ENCODE peak calls at places on chromosomes 12 and 14, in four cellular contexts. T is osteoblast, H is GM10248, J is cardiac fibroblast. L is an unnamed sample.

GRCh38 chr12:45130881-45131281 is 80.0 kb upstream of the DBX2 start:
- DNase-seq in H (peak; percentile 55), T (peak; percentile 84), J (peak; percentile 77), L (no peak)

GRCh38 chr12:42969357-42969756 is 379.8 kb upstream of the PRICKLE1 start:
- DNase-seq in J (peak; percentile 45), H (no peak), T (no peak), L (no peak)

GRCh38 chr12:14810953-14811483 is 3.0 kb downstream of the SMCO3 start:
- DNase-seq in T (peak; percentile 10), H (no peak), J (peak; percentile 55), L (no peak)

GRCh38 chr14:69312608-69313007 is 52.6 kb downstream of the GALNT16 start:
- DNase-seq in H (no peak), T (no peak), J (no peak), L (no peak)

GRCh38 chr14:52351561-52352491 is 37.7 kb downstream of the PTGER2 start:
- DNase-seq in T (no peak), J (peak; percentile 67), H (no peak), L (no peak)

GRCh38 chr12:122987086-122987951 is 6.8 kb downstream of the ARL6IP4 start:
- DNase-seq in T (peak; percentile 79), H (no peak), J (no peak), L (no peak)

GRCh38 chr12:76055393-76055792 is 23.8 kb upstream of the PHLDA1 start:
- DNase-seq in H (no peak), T (no peak), J (no peak), L (no peak)

GRCh38 chr14:94474581-94475031 is 1.4 kb downstream of the SERPINA9 start:
- DNase-seq in T (peak; percentile 83), J (peak; percentile 25), H (no peak), L (no peak)

GRCh38 chr14:104956290-104956890 is 21.8 kb downstream of the AHNAK2 start:
- DNase-seq in H (no peak), T (peak; percentile 22), J (no peak), L (no peak)

GRCh38 chr12:93365616-93366015 is 12.1 kb upstream of the NUDT4 start:
- DNase-seq in T (no peak), J (no peak), H (no peak), L (no peak)

GRCh38 chr12:131454418-131455217 is 256.3 kb upstream of the SFSWAP start:
- DNase-seq in J (no peak), T (no peak), H (peak; percentile 69), L (peak; percentile 54)

GRCh38 chr12:105882404-105882803 is 256.4 kb downstream of the NUAK1 start:
- DNase-seq in H (no peak), J (peak; percentile 14), T (no peak), L (no peak)

GRCh38 chr14:23141706-23142467 is 22.8 kb upstream of the CEBPE start:
- DNase-seq in J (peak; percentile 12), T (peak; percentile 80), H (no peak), L (peak; percentile 77)

DNA sequence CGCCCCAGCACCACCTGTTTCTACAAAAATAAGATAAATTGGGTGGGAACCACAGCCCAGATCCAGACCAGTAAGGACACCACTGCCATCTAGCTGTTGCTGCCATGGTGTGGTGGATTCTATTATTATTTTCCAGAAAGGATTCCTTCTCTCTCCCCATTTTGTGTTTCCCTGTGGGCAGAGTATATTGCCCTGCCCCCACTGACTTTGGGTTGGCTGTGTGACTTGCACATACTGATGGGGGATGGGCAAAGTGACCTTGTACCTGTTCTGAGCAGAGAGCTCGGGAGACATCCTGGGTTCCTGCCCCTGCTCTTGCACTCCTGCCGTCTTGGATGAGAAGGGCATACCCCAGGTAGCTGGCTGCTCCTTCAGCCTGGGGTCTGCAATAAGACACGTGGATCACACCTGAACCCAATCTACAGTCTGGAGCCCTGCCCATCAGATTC is 24.3 kb downstream of the MOAP1 start:
- DNase-seq in J (peak; percentile 25), T (peak; percentile 53), H (no peak), L (no peak)
- TF ChIP-seq CTCF in J (peak; percentile 56), T (peak; percentile 46), H (peak; percentile 26), L (no peak)

GRCh38 chr14:35959835-35960234 is 133.7 kb downstream of the BRMS1L start:
- DNase-seq in H (no peak), T (no peak), J (peak; percentile 1), L (no peak)
- TF ChIP-seq CTCF in H (peak; percentile 6), T (no peak), J (no peak), L (no peak)

GRCh38 chr12:112523856-112524255 is 105.1 kb downstream of the PTPN11 start:
- DNase-seq in H (no peak), T (no peak), J (no peak), L (no peak)

GRCh38 chr12:112527082-112527481 is 108.3 kb downstream of the PTPN11 start:
- DNase-seq in H (no peak), J (no peak), T (no peak), L (no peak)

GRCh38 chr12:112524269-112524668 is 105.5 kb downstream of the PTPN11 start:
- DNase-seq in T (no peak), H (no peak), J (no peak), L (no peak)

GRCh38 chr12:112525426-112525809 is 106.7 kb downstream of the PTPN11 start:
- DNase-seq in H (no peak), J (no peak), T (no peak), L (no peak)

GRCh38 chr12:112524676-112525425 is 106.1 kb downstream of the PTPN11 start:
- DNase-seq in T (peak; percentile 72), J (peak; percentile 50), H (no peak), L (no peak)
- TF ChIP-seq CTCF in T (no peak), J (peak; percentile 8), H (no peak), L (no peak)

GRCh38 chr12:6235499-6235898 is 35.3 kb downstream of the CD9 start:
- DNase-seq in J (no peak), T (no peak), H (no peak), L (no peak)

GRCh38 chr12:6231359-6232268 is 31.4 kb downstream of the CD9 start:
- DNase-seq in J (peak; percentile 27), T (no peak), H (no peak), L (no peak)

GRCh38 chr12:6234214-6234613 is 34.0 kb downstream of the CD9 start:
- DNase-seq in H (no peak), J (peak; percentile 67), T (no peak), L (no peak)

GRCh38 chr12:6234906-6235305 is 34.7 kb downstream of the CD9 start:
- DNase-seq in J (no peak), H (no peak), T (no peak), L (no peak)

GRCh38 chr12:6233121-6233971 is 33.1 kb downstream of the CD9 start:
- DNase-seq in H (no peak), J (no peak), T (no peak), L (peak; percentile 69)
- TF ChIP-seq CTCF in H (no peak), J (no peak), T (peak; percentile 8), L (no peak)

GRCh38 chr14:75886661-75887348 is 95.0 kb downstream of the TGFB3 start:
- DNase-seq in J (peak; percentile 46), H (no peak), T (peak; percentile 39), L (no peak)

GRCh38 chr14:75885829-75886228 is 96.0 kb downstream of the TGFB3 start:
- DNase-seq in J (peak; percentile 77), T (no peak), H (no peak), L (no peak)

GRCh38 chr14:75880512-75880911 is 101.3 kb downstream of the TGFB3 start:
- DNase-seq in J (no peak), H (no peak), T (no peak), L (no peak)

GRCh38 chr14:75881986-75882385 is 99.8 kb downstream of the TGFB3 start:
- DNase-seq in H (no peak), T (no peak), J (peak; percentile 33), L (no peak)

DNA sequence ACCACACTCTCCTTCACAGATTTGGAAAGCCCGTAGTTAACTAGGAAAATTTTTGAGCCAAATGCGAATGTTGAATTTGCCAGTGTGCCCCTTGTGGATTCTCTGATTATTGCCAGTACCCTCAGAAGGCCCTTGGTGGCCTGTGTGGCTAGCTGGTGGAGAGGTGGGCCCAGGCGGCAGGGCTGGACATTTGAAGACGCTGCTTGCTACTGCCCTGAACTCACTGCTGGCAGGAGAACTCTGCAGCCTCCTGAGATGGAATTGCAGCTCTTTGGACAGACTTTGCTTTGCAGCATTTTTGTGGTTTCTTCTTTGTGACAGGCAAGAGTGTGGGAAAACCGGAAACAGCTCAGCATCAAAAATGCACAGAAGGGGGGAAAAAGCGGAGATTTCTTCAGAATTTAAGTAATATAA is 97.6 kb downstream of the TGFB3 start:
- DNase-seq in T (peak; percentile 66), J (peak; percentile 86), H (no peak), L (no peak)
- TF ChIP-seq CTCF in T (peak; percentile 37), J (peak; percentile 44), H (peak; percentile 26), L (no peak)

GRCh38 chr12:3680919-3681594 is 71.9 kb downstream of the CRACR2A start:
- DNase-seq in H (no peak), J (peak; percentile 58), T (no peak), L (no peak)
- TF ChIP-seq CTCF in H (no peak), J (peak; percentile 36), T (no peak), L (no peak)

GRCh38 chr12:107125833-107126232 is 32.5 kb upstream of the CRY1 start:
- DNase-seq in H (no peak), J (no peak), T (no peak), L (no peak)

GRCh38 chr12:107130830-107131760 is 37.7 kb upstream of the CRY1 start:
- DNase-seq in J (no peak), T (no peak), H (no peak), L (no peak)

GRCh38 chr12:107127482-107128185 is 34.3 kb upstream of the CRY1 start:
- DNase-seq in H (no peak), J (no peak), T (no peak), L (no peak)

GRCh38 chr12:107129315-107129930 is 36.1 kb upstream of the CRY1 start:
- DNase-seq in J (no peak), H (no peak), T (no peak), L (no peak)

GRCh38 chr12:107126688-107127481 is 33.5 kb upstream of the CRY1 start:
- DNase-seq in T (peak; percentile 34), J (peak; percentile 32), H (no peak), L (no peak)
- TF ChIP-seq CTCF in T (peak; percentile 46), J (peak; percentile 29), H (peak; percentile 11), L (no peak)

DNA sequence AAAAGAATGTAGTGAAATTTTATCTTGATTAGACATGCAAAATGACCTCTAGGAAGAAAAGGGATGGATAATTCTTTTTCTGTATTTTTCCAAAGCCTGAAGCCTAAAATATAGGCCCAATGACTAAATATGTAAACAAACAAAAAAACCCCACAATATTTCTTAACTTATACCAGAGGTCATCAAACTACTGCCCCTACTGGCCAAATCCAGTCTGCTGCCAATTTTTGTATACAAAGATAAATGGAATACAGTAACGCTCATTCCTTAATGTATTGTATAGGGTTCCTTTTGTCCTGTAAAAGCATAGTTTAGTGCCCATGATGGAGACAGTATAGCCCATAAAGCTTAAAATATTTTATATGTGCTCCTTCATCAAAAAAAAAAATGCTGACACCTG is 145.7 kb upstream of the ALG10 start:
- DNase-seq in J (no peak), H (no peak), T (no peak), L (no peak)
- TF ChIP-seq CTCF in J (no peak), H (no peak), T (no peak), L (no peak)

L was measured in tibial artery.